ENCODE peak calls at places on chromosomes 5 and 9, in four cellular contexts. One of them, this sample, is unnamed.

GRCh38 chr5:123116063-123116462 is 27.0 kb downstream of the PRDM6 start:
- DNase-seq in NCI-H1694: peak; percentile 68
- DNase-seq in H7: no peak
- DNase-seq in SW 1271: no peak
- DNase-seq in this sample: no peak

GRCh38 chr5:94691947-94692346 is 73.5 kb downstream of the SLF1 start:
- DNase-seq in SW 1271: peak; percentile 24
- DNase-seq in H7: no peak
- DNase-seq in NCI-H1694: no peak
- DNase-seq in this sample: no peak

GRCh38 chr5:158166424-158166823 is 307.5 kb upstream of the CLINT1 start:
- DNase-seq in SW 1271: no peak
- DNase-seq in NCI-H1694: no peak
- DNase-seq in H7: no peak
- DNase-seq in this sample: no peak

GRCh38 chr9:134858051-134858841 is 22.4 kb upstream of the FCN2 start:
- DNase-seq in SW 1271: peak; percentile 54
- DNase-seq in NCI-H1694: no peak
- DNase-seq in H7: peak; percentile 30
- DNase-seq in this sample: peak; percentile 9

GRCh38 chr5:168287362-168287761 is 4.1 kb upstream of the WWC1 start:
- DNase-seq in SW 1271: no peak
- DNase-seq in NCI-H1694: no peak
- DNase-seq in H7: no peak
- DNase-seq in this sample: no peak

GRCh38 chr9:134180786-134181647 is 16.7 kb upstream of the RNU6ATAC start:
- DNase-seq in H7: peak; percentile 37
- DNase-seq in SW 1271: no peak
- DNase-seq in NCI-H1694: no peak
- DNase-seq in this sample: no peak

GRCh38 chr5:125607018-125607417 is 816.2 kb upstream of the GRAMD2B start:
- DNase-seq in NCI-H1694: no peak
- DNase-seq in H7: no peak
- DNase-seq in SW 1271: no peak
- DNase-seq in this sample: no peak

GRCh38 chr5:58235279-58235678 is 224.6 kb downstream of the PLK2 start:
- DNase-seq in NCI-H1694: no peak
- DNase-seq in SW 1271: no peak
- DNase-seq in H7: no peak
- DNase-seq in this sample: no peak

GRCh38 chr5:163696270-163696887 is 191.0 kb downstream of the MAT2B start:
- DNase-seq in NCI-H1694: peak; percentile 13
- DNase-seq in H7: peak; percentile 27
- DNase-seq in SW 1271: peak; percentile 70
- DNase-seq in this sample: no peak

GRCh38 chr5:132445640-132445923 is 45.0 kb downstream of the IRF1 start:
- DNase-seq in SW 1271: no peak
- DNase-seq in H7: no peak
- DNase-seq in NCI-H1694: no peak
- DNase-seq in this sample: peak; percentile 81

This sample was measured in keratinocyte.